ENCODE peak calls at places on chromosome 18, in four cellular contexts. E, G, I and D are unnamed samples.

GRCh38 chr18:3482258-3482657 is 32.3 kb downstream of the TGIF1 start:
- DNase-seq in E (no peak), G (no peak), I (no peak), D (no peak)

GRCh38 chr18:73563345-73563744 is 584.3 kb downstream of the FBXO15 start:
- DNase-seq in E (no peak), G (no peak), I (no peak), D (peak)

GRCh38 chr18:69580107-69580506 is 179.4 kb downstream of the DOK6 start:
- DNase-seq in E (no peak), G (no peak), I (no peak), D (no peak)

GRCh38 chr18:78792736-78793135 is 186.9 kb upstream of the SALL3 start:
- DNase-seq in E (no peak), G (no peak), I (peak), D (no peak)

GRCh38 chr18:38256366-38256765 is 690.8 kb upstream of the CELF4 start:
- DNase-seq in E (no peak), G (no peak), I (no peak), D (no peak)

GRCh38 chr18:24915547-24915946 is 436.4 kb downstream of the ZNF521 start:
- DNase-seq in E (no peak), G (no peak), I (no peak), D (no peak)

GRCh38 chr18:39627936-39628335 is 2062.3 kb upstream of the CELF4 start:
- DNase-seq in E (no peak), G (no peak), I (no peak), D (no peak)

GRCh38 chr18:72871091-72871490 is 3.3 kb upstream of the NETO1 start:
- DNase-seq in E (no peak), G (no peak), I (no peak), D (no peak)

GRCh38 chr18:58991127-58991798 is 126.6 kb downstream of the ZNF532 start:
- DNase-seq in E (no peak), G (no peak), I (no peak), D (no peak)